ENCODE peak calls at places on chromosomes 2 and 18, in nine cellular contexts. One of them, this sample, is unnamed.

GRCh38 chr18:27921904-27922541 is 254.9 kb downstream of the CDH2 start:
- DNase-seq in tibial nerve: no peak
- DNase-seq in H54: peak
- DNase-seq in GM12891: no peak
- DNase-seq in HCT116: peak
- DNase-seq in HepG2: peak
- DNase-seq in body of pancreas: no peak
- DNase-seq in vagina: no peak
- DNase-seq in A549: peak
- DNase-seq in this sample: no peak

GRCh38 chr2:215796160-215796559 is 217.2 kb downstream of the MREG start:
- DNase-seq in tibial nerve: no peak
- DNase-seq in H54: peak
- DNase-seq in GM12891: no peak
- DNase-seq in HCT116: no peak
- DNase-seq in HepG2: no peak
- DNase-seq in body of pancreas: no peak
- DNase-seq in vagina: no peak
- DNase-seq in A549: no peak
- DNase-seq in this sample: no peak

GRCh38 chr2:133444411-133444934 is 123.8 kb downstream of the NCKAP5 start:
- DNase-seq in tibial nerve: no peak
- DNase-seq in H54: no peak
- DNase-seq in GM12891: no peak
- DNase-seq in HCT116: no peak
- DNase-seq in HepG2: no peak
- DNase-seq in body of pancreas: no peak
- DNase-seq in vagina: no peak
- DNase-seq in A549: no peak
- DNase-seq in this sample: no peak

GRCh38 chr18:13310286-13310685 is 91.7 kb downstream of the LDLRAD4 start:
- DNase-seq in tibial nerve: no peak
- DNase-seq in H54: no peak
- DNase-seq in GM12891: no peak
- DNase-seq in HCT116: no peak
- DNase-seq in HepG2: no peak
- DNase-seq in body of pancreas: no peak
- DNase-seq in vagina: no peak
- DNase-seq in A549: no peak
- DNase-seq in this sample: peak

GRCh38 chr2:121974919-121975654 is 219.6 kb downstream of the TSN start:
- DNase-seq in tibial nerve: no peak
- DNase-seq in H54: peak
- DNase-seq in GM12891: peak
- DNase-seq in HCT116: peak
- DNase-seq in HepG2: peak
- DNase-seq in body of pancreas: peak
- DNase-seq in vagina: no peak
- DNase-seq in A549: peak
- DNase-seq in this sample: peak

GRCh38 chr2:234753701-234754100 is 198.1 kb upstream of the SH3BP4 start:
- DNase-seq in tibial nerve: no peak
- DNase-seq in H54: no peak
- DNase-seq in GM12891: no peak
- DNase-seq in HCT116: no peak
- DNase-seq in HepG2: no peak
- DNase-seq in body of pancreas: no peak
- DNase-seq in vagina: no peak
- DNase-seq in A549: no peak
- DNase-seq in this sample: no peak

GRCh38 chr2:199430219-199430618 is 27.5 kb downstream of the SATB2 start:
- DNase-seq in tibial nerve: no peak
- DNase-seq in H54: no peak
- DNase-seq in GM12891: no peak
- DNase-seq in HCT116: no peak
- DNase-seq in HepG2: no peak
- DNase-seq in body of pancreas: no peak
- DNase-seq in vagina: no peak
- DNase-seq in A549: no peak
- DNase-seq in this sample: no peak

GRCh38 chr2:20005067-20005627 is 7.3 kb downstream of the MATN3 start:
- DNase-seq in tibial nerve: no peak
- DNase-seq in H54: no peak
- DNase-seq in GM12891: no peak
- DNase-seq in HCT116: no peak
- DNase-seq in HepG2: peak
- DNase-seq in body of pancreas: no peak
- DNase-seq in vagina: no peak
- DNase-seq in A549: no peak
- DNase-seq in this sample: no peak

GRCh38 chr18:42517896-42518295 is 562.9 kb downstream of the PIK3C3 start:
- DNase-seq in tibial nerve: no peak
- DNase-seq in H54: no peak
- DNase-seq in GM12891: no peak
- DNase-seq in HCT116: no peak
- DNase-seq in HepG2: no peak
- DNase-seq in body of pancreas: no peak
- DNase-seq in vagina: no peak
- DNase-seq in A549: no peak
- DNase-seq in this sample: no peak

GRCh38 chr18:42510540-42510939 is 555.5 kb downstream of the PIK3C3 start:
- DNase-seq in tibial nerve: no peak
- DNase-seq in H54: no peak
- DNase-seq in GM12891: no peak
- DNase-seq in HCT116: no peak
- DNase-seq in HepG2: no peak
- DNase-seq in body of pancreas: no peak
- DNase-seq in vagina: no peak
- DNase-seq in A549: no peak
- DNase-seq in this sample: no peak

GRCh38 chr18:42514522-42514921 is 559.5 kb downstream of the PIK3C3 start:
- DNase-seq in tibial nerve: no peak
- DNase-seq in H54: no peak
- DNase-seq in GM12891: no peak
- DNase-seq in HCT116: no peak
- DNase-seq in HepG2: no peak
- DNase-seq in body of pancreas: no peak
- DNase-seq in vagina: no peak
- DNase-seq in A549: no peak
- DNase-seq in this sample: no peak

GRCh38 chr18:42509702-42510424 is 554.8 kb downstream of the PIK3C3 start:
- DNase-seq in tibial nerve: no peak
- DNase-seq in H54: no peak
- DNase-seq in GM12891: no peak
- DNase-seq in HCT116: no peak
- DNase-seq in HepG2: no peak
- DNase-seq in body of pancreas: no peak
- DNase-seq in vagina: no peak
- DNase-seq in A549: no peak
- DNase-seq in this sample: no peak

GRCh38 chr18:42513416-42513815 is 558.4 kb downstream of the PIK3C3 start:
- DNase-seq in tibial nerve: no peak
- DNase-seq in H54: no peak
- DNase-seq in GM12891: no peak
- DNase-seq in HCT116: no peak
- DNase-seq in HepG2: no peak
- DNase-seq in body of pancreas: no peak
- DNase-seq in vagina: no peak
- DNase-seq in A549: no peak
- DNase-seq in this sample: no peak
- TF ChIP-seq POLR2A in tibial nerve: no peak
- TF ChIP-seq POLR2A in H54: no peak
- TF ChIP-seq POLR2A in GM12891: no peak
- TF ChIP-seq POLR2A in HCT116: no peak
- TF ChIP-seq POLR2A in HepG2: no peak
- TF ChIP-seq POLR2A in body of pancreas: no peak
- TF ChIP-seq POLR2A in vagina: no peak
- TF ChIP-seq POLR2A in A549: no peak
- TF ChIP-seq POLR2A in this sample: no peak

GRCh38 chr2:11024687-11025086 is 113.0 kb downstream of the KCNF1 start:
- DNase-seq in tibial nerve: no peak
- DNase-seq in H54: no peak
- DNase-seq in GM12891: no peak
- DNase-seq in HCT116: no peak
- DNase-seq in HepG2: no peak
- DNase-seq in body of pancreas: no peak
- DNase-seq in vagina: no peak
- DNase-seq in A549: no peak
- DNase-seq in this sample: no peak

GRCh38 chr2:11023326-11024009 is 111.7 kb downstream of the KCNF1 start:
- DNase-seq in tibial nerve: no peak
- DNase-seq in H54: no peak
- DNase-seq in GM12891: no peak
- DNase-seq in HCT116: no peak
- DNase-seq in HepG2: no peak
- DNase-seq in body of pancreas: no peak
- DNase-seq in vagina: peak
- DNase-seq in A549: no peak
- DNase-seq in this sample: no peak

GRCh38 chr2:11024010-11024615 is 112.4 kb downstream of the KCNF1 start:
- DNase-seq in tibial nerve: no peak
- DNase-seq in H54: no peak
- DNase-seq in GM12891: no peak
- DNase-seq in HCT116: no peak
- DNase-seq in HepG2: peak
- DNase-seq in body of pancreas: peak
- DNase-seq in vagina: peak
- DNase-seq in A549: no peak
- DNase-seq in this sample: no peak

GRCh38 chr2:11022064-11022463 is 110.3 kb downstream of the KCNF1 start:
- DNase-seq in tibial nerve: no peak
- DNase-seq in H54: no peak
- DNase-seq in GM12891: no peak
- DNase-seq in HCT116: no peak
- DNase-seq in HepG2: no peak
- DNase-seq in body of pancreas: no peak
- DNase-seq in vagina: peak
- DNase-seq in A549: no peak
- DNase-seq in this sample: no peak

GRCh38 chr2:11022874-11023273 is 111.1 kb downstream of the KCNF1 start:
- DNase-seq in tibial nerve: no peak
- DNase-seq in H54: no peak
- DNase-seq in GM12891: no peak
- DNase-seq in HCT116: peak
- DNase-seq in HepG2: peak
- DNase-seq in body of pancreas: no peak
- DNase-seq in vagina: peak
- DNase-seq in A549: no peak
- DNase-seq in this sample: no peak
- TF ChIP-seq POLR2A in tibial nerve: no peak
- TF ChIP-seq POLR2A in H54: no peak
- TF ChIP-seq POLR2A in GM12891: no peak
- TF ChIP-seq POLR2A in HCT116: no peak
- TF ChIP-seq POLR2A in HepG2: no peak
- TF ChIP-seq POLR2A in body of pancreas: no peak
- TF ChIP-seq POLR2A in vagina: no peak
- TF ChIP-seq POLR2A in A549: no peak
- TF ChIP-seq POLR2A in this sample: no peak

GRCh38 chr2:204321910-204322765 is 223.1 kb upstream of the PARD3B start:
- DNase-seq in tibial nerve: no peak
- DNase-seq in H54: no peak
- DNase-seq in GM12891: no peak
- DNase-seq in HCT116: no peak
- DNase-seq in HepG2: no peak
- DNase-seq in body of pancreas: no peak
- DNase-seq in vagina: no peak
- DNase-seq in A549: peak
- DNase-seq in this sample: no peak
- TF ChIP-seq POLR2A in tibial nerve: no peak
- TF ChIP-seq POLR2A in H54: no peak
- TF ChIP-seq POLR2A in GM12891: no peak
- TF ChIP-seq POLR2A in HCT116: no peak
- TF ChIP-seq POLR2A in HepG2: no peak
- TF ChIP-seq POLR2A in body of pancreas: no peak
- TF ChIP-seq POLR2A in vagina: no peak
- TF ChIP-seq POLR2A in A549: no peak
- TF ChIP-seq POLR2A in this sample: no peak

GRCh38 chr2:85353876-85354285 is 447 bp downstream of the RETSAT start:
- DNase-seq in tibial nerve: no peak
- DNase-seq in H54: peak
- DNase-seq in GM12891: no peak
- DNase-seq in HCT116: peak
- DNase-seq in HepG2: peak
- DNase-seq in body of pancreas: peak
- DNase-seq in vagina: no peak
- DNase-seq in A549: peak
- DNase-seq in this sample: peak

GRCh38 chr2:85355073-85355410 is 473 bp downstream of the ELMOD3 start:
- DNase-seq in tibial nerve: no peak
- DNase-seq in H54: no peak
- DNase-seq in GM12891: no peak
- DNase-seq in HCT116: no peak
- DNase-seq in HepG2: no peak
- DNase-seq in body of pancreas: no peak
- DNase-seq in vagina: no peak
- DNase-seq in A549: no peak
- DNase-seq in this sample: no peak

GRCh38 chr2:85355521-85355920 is 952 bp downstream of the ELMOD3 start:
- DNase-seq in tibial nerve: no peak
- DNase-seq in H54: no peak
- DNase-seq in GM12891: no peak
- DNase-seq in HCT116: no peak
- DNase-seq in HepG2: no peak
- DNase-seq in body of pancreas: no peak
- DNase-seq in vagina: no peak
- DNase-seq in A549: no peak
- DNase-seq in this sample: peak

GRCh38 chr2:85356186-85356585 is 1.6 kb downstream of the ELMOD3 start:
- DNase-seq in tibial nerve: no peak
- DNase-seq in H54: no peak
- DNase-seq in GM12891: no peak
- DNase-seq in HCT116: no peak
- DNase-seq in HepG2: no peak
- DNase-seq in body of pancreas: no peak
- DNase-seq in vagina: no peak
- DNase-seq in A549: no peak
- DNase-seq in this sample: no peak

DNA sequence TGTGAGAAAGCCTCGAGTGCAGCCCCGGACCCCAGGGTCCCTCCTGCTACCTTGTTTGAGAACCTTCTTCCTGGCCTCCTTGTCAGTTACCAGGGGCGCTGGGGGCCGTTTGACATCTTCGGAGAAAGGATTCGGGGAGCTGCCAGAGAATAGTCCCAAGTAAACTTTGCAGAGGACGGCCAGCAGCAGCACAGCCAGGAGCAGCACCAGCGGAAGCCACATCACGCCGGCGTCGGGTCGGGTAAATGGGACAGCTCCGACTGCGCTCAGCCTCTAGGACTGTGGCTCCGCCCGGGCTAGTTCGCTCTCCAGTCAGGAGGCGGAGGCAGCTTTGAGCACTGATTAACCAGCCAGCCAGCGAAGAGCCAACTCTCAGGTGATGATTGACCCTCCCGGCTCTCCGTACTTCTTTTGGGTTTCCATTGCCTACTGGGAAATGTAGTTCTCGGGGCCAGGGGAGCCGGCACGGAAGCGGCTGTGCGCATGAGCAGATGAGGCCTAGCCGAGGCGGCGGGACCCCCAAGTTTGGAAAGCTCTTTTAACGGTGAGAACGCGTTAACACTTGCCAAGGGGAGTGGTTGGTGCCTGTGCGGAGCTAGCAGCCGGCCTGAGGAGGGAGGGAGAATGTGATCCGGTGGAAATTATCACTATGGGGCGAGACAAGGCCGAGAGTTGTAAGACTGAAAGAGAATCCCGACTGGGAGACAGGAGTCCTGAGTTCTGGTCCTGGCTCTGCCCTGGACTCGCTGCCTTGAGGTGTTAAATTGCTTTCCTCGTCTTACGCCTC is at the start of the genes ELMOD3 and RETSAT:
- DNase-seq in tibial nerve: peak
- DNase-seq in H54: peak
- DNase-seq in GM12891: peak
- DNase-seq in HCT116: peak
- DNase-seq in HepG2: peak
- DNase-seq in body of pancreas: peak
- DNase-seq in vagina: peak
- DNase-seq in A549: peak
- DNase-seq in this sample: peak
- TF ChIP-seq POLR2A in tibial nerve: peak
- TF ChIP-seq POLR2A in H54: peak
- TF ChIP-seq POLR2A in GM12891: peak
- TF ChIP-seq POLR2A in HCT116: peak
- TF ChIP-seq POLR2A in HepG2: peak
- TF ChIP-seq POLR2A in body of pancreas: peak
- TF ChIP-seq POLR2A in vagina: no peak
- TF ChIP-seq POLR2A in A549: peak
- TF ChIP-seq POLR2A in this sample: peak